ENCODE peak calls at places on chromosomes 6 and 20, in six cellular contexts. I is hepatocyte, W is HCT116, M is neural progenitor cell, F is PC-3, T is MM.1S. O is an unnamed sample.

GRCh38 chr6:37906121-37906520 is 86.6 kb downstream of the ZFAND3 start:
- DNase-seq in I (no peak), W (no peak), M (no peak), F (no peak), T (no peak), O (no peak)

GRCh38 chr6:113674075-113674474 is 183.1 kb upstream of the MARCKS start:
- DNase-seq in I (no peak), W (no peak), M (no peak), F (no peak), T (no peak), O (no peak)

GRCh38 chr6:77467038-77467437 is 3.7 kb upstream of the HTR1B start:
- DNase-seq in I (peak; percentile 11), W (no peak), M (no peak), F (peak; percentile 29), T (no peak), O (no peak)

GRCh38 chr6:31834367-31834703 is 6.8 kb downstream of the HSPA1B start:
- DNase-seq in I (peak; percentile 94), W (peak; percentile 77), M (peak; percentile 91), F (peak; percentile 85), T (peak; percentile 90), O (peak; percentile 91)

GRCh38 chr6:2823104-2823850 is 18.4 kb downstream of the SERPINB1 start:
- DNase-seq in I (peak; percentile 23), W (no peak), M (no peak), F (peak; percentile 88), T (no peak), O (no peak)

GRCh38 chr20:48736636-48737035 is 91.2 kb downstream of the PREX1 start:
- DNase-seq in I (no peak), W (no peak), M (no peak), F (no peak), T (no peak), O (no peak)

GRCh38 chr20:35599776-35600120 is 15.9 kb upstream of the SPAG4 start:
- DNase-seq in I (no peak), W (no peak), M (no peak), F (no peak), T (no peak), O (no peak)

GRCh38 chr6:118554698-118555097 is 6.6 kb downstream of the PLN start:
- DNase-seq in I (no peak), W (no peak), M (no peak), F (no peak), T (no peak), O (no peak)

GRCh38 chr20:62906209-62906608 is 20.1 kb downstream of the DIDO1 start:
- DNase-seq in I (no peak), W (no peak), M (no peak), F (no peak), T (no peak), O (no peak)

GRCh38 chr6:145206247-145206907 is 528.9 kb downstream of the EPM2A start:
- DNase-seq in I (peak; percentile 23), W (no peak), M (no peak), F (no peak), T (no peak), O (no peak)

GRCh38 chr20:2991532-2991931 is 51.9 kb upstream of the GNRH2 start:
- DNase-seq in I (no peak), W (no peak), M (no peak), F (no peak), T (no peak), O (no peak)

GRCh38 chr6:127516676-127517273 is 2.4 kb downstream of the MTCL3 start:
- DNase-seq in I (peak; percentile 29), W (peak; percentile 39), M (peak; percentile 76), F (peak; percentile 56), T (peak; percentile 39), O (peak; percentile 50)

GRCh38 chr6:130796313-130796905 is 30.8 kb upstream of the SMLR1 start:
- DNase-seq in I (no peak), W (no peak), M (no peak), F (peak; percentile 69), T (no peak), O (no peak)

GRCh38 chr20:23078351-23078993 is 7.7 kb downstream of the CD93 start:
- DNase-seq in I (no peak), W (no peak), M (peak; percentile 40), F (no peak), T (no peak), O (no peak)

GRCh38 chr6:146990284-146990683 is 213.9 kb upstream of the STXBP5 start:
- DNase-seq in I (no peak), W (no peak), M (no peak), F (no peak), T (no peak), O (no peak)

GRCh38 chr6:137033828-137034227 is 10.9 kb downstream of the IL20RA start:
- DNase-seq in I (no peak), W (no peak), M (no peak), F (peak; percentile 80), T (peak; percentile 89), O (no peak)

GRCh38 chr20:46640536-46641311 is 10.5 kb downstream of the SLC13A3 start:
- DNase-seq in I (no peak), W (no peak), M (no peak), F (no peak), T (no peak), O (no peak)

GRCh38 chr6:107667790-107668189 is 156.3 kb downstream of the SCML4 start:
- DNase-seq in I (no peak), W (no peak), M (no peak), F (no peak), T (no peak), O (no peak)

GRCh38 chr20:35702051-35702823 is 3.0 kb downstream of the ROMO1 start:
- DNase-seq in I (no peak), W (no peak), M (no peak), F (no peak), T (no peak), O (no peak)

GRCh38 chr6:79878142-79878748 is 69.1 kb downstream of the ELOVL4 start:
- DNase-seq in I (no peak), W (no peak), M (no peak), F (peak; percentile 33), T (no peak), O (no peak)

GRCh38 chr6:13297391-13297790 is 30.9 kb downstream of the TBC1D7 start:
- DNase-seq in I (no peak), W (no peak), M (no peak), F (no peak), T (no peak), O (no peak)

GRCh38 chr6:13302291-13302690 is 26.0 kb downstream of the TBC1D7 start:
- DNase-seq in I (no peak), W (no peak), M (no peak), F (no peak), T (no peak), O (no peak)

GRCh38 chr6:13300649-13301590 is 27.4 kb downstream of the TBC1D7 start:
- DNase-seq in I (no peak), W (no peak), M (no peak), F (no peak), T (no peak), O (no peak)

GRCh38 chr6:13299403-13299821 is 28.9 kb downstream of the TBC1D7 start:
- DNase-seq in I (no peak), W (no peak), M (no peak), F (no peak), T (no peak), O (peak; percentile 91)

GRCh38 chr6:13299909-13300308 is 28.4 kb downstream of the TBC1D7 start:
- DNase-seq in I (no peak), W (no peak), M (no peak), F (no peak), T (no peak), O (no peak)
- TF ChIP-seq EZH2phosphoT487 in I (no peak), W (no peak), M (no peak), F (no peak), T (no peak), O (no peak)

DNA sequence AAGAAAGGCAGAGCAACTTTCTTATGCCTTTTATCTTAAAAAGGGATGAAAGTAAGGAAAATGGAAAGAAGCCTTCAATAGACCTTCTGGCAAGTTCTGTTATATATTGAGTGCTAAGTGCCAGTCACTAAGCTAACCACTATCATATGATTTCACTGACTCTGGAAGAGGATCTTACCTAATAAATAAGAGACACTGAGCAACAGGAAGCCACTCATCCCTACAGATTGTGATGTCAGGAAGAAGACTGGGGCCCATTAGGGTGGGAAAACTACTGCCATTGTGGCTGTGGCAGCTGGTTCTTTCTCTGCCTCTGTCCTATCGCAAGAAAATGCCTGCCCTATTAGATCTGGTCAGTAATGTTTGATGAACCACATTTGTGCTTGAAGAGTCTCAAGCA is 89.6 kb downstream of the AIG1 start:
- DNase-seq in I (no peak), W (no peak), M (no peak), F (no peak), T (no peak), O (no peak)
- H2AFZ ChIP-seq in I (no peak overlapping the region), W (no peak overlapping the region), M (no peak overlapping the region), F (no peak overlapping the region), T (no peak overlapping the region), O (no peak overlapping the region)

DNA sequence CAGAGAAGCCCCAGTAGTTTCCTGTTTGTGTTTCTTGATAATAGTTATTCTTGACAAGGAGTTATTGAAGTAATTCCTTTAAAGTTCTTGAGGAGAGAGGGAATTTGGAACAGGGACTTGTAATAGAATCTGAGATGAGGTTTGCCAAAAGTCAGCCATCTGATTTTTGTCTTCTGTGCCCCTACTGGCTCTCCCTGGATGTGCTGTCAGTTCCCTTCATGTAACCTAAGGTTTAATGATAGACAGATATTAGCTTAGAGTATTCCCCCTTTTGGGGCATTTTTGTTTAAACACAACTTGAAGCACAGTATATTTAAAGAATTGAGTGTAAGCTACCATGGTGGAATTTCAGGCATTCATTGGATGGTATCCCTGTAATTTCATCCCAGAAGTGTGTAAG is 71.4 kb downstream of the CARMIL1 start:
- DNase-seq in I (no peak), W (no peak), M (no peak), F (no peak), T (no peak), O (no peak)
- H3K4me2 ChIP-seq in I (no peak overlapping the region), W (no peak overlapping the region), M (no peak overlapping the region), F (no peak overlapping the region), T (no peak overlapping the region), O (no peak overlapping the region)

GRCh38 chr20:29349836-29350235 is 1907.6 kb upstream of the DEFB115 start:
- DNase-seq in I (no peak), W (no peak), M (no peak), F (no peak), T (no peak), O (no peak)
- TF ChIP-seq EZH2phosphoT487 in I (no peak), W (no peak), M (no peak), F (no peak), T (no peak), O (no peak)

DNA sequence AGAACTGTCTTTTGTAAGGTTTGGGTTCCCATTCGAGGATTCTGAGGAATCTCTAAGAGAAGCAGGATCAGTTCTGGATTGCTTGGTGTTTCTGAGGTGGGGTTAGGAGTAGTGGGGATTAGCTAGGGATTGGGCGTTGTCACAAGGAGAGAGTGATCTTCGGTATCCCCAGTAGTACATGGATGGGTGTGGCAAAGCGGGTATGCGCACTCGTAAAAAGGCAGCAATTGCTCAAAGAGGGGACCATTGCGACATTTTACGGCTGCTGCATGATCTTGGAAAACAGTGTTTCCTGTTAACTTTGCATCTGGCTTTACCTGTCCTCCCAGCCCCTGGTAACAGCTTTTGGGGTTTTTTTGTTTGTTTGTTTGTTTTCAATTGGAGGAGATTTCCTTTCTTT is 9.7 kb upstream of the ZSCAN9 start:
- DNase-seq in I (no peak), W (no peak), M (no peak), F (no peak), T (no peak), O (no peak)
- H2AFZ ChIP-seq in I (no peak overlapping the region), W (no peak overlapping the region), M (no peak overlapping the region), F (no peak overlapping the region), T (no peak overlapping the region), O (no peak overlapping the region)

GRCh38 chr20:37295001-37295400 is 5.5 kb downstream of the MANBAL start:
- DNase-seq in I (peak; percentile 85), W (peak; percentile 94), M (no peak), F (peak; percentile 99), T (no peak), O (no peak)
- H3K4me2 ChIP-seq in I (peak overlapping the region; percentile 40), W (peak overlapping the region; percentile 60), M (peak overlapping the region; percentile 55), F (peak overlapping the region; percentile 76), T (no peak overlapping the region), O (no peak overlapping the region)

GRCh38 chr6:11414564-11414963 is 123.0 kb upstream of the TMEM170B start:
- DNase-seq in I (peak; percentile 49), W (peak; percentile 57), M (no peak), F (peak; percentile 92), T (peak; percentile 65), O (no peak)
- TF ChIP-seq EZH2phosphoT487 in I (no peak), W (no peak), M (no peak), F (no peak), T (no peak), O (no peak)